ENCODE peak calls at places on chromosomes 5 and 9, in eight cellular contexts. P, V, X, F, E, A, O and D are unnamed samples.
A peak's percentile ranks its signal among the peaks of the same experiment; 100 is the strongest.

GRCh38 chr5:154308457-154309360 is 118.2 kb downstream of the GALNT10 start:
- DNase-seq in P (no peak), V (no peak), X (no peak), F (no peak), E (no peak), A (no peak), O (no peak), D (no peak)

GRCh38 chr5:151180291-151180690 is 22.7 kb upstream of the ANXA6 start:
- DNase-seq in P (no peak), V (no peak), X (peak; percentile 40), F (no peak), E (no peak), A (no peak), O (no peak), D (no peak)

GRCh38 chr5:14341571-14342225 is 198.6 kb downstream of the TRIO start:
- DNase-seq in P (no peak), V (no peak), X (no peak), F (no peak), E (no peak), A (no peak), O (no peak), D (no peak)

GRCh38 chr5:178113141-178113787 is at the start of gene N4BP3:
- DNase-seq in P (no peak), V (peak; percentile 94), X (peak; percentile 92), F (peak; percentile 92), E (peak; percentile 96), A (peak; percentile 83), O (no peak), D (peak; percentile 58)

GRCh38 chr9:98134702-98135557 is 15.9 kb upstream of the TRIM14 start:
- DNase-seq in P (no peak), V (no peak), X (no peak), F (no peak), E (no peak), A (no peak), O (no peak), D (no peak)

GRCh38 chr5:137696481-137696880 is 39.4 kb downstream of the KLHL3 start:
- DNase-seq in P (no peak), V (no peak), X (no peak), F (no peak), E (no peak), A (no peak), O (no peak), D (no peak)

GRCh38 chr5:132877938-132878337 is 4.5 kb downstream of the LEAP2 start:
- DNase-seq in P (no peak), V (no peak), X (no peak), F (no peak), E (no peak), A (peak; percentile 40), O (no peak), D (peak; percentile 65)

GRCh38 chr5:57836921-57837320 is 354.3 kb upstream of the ACTBL2 start:
- DNase-seq in P (no peak), V (no peak), X (no peak), F (no peak), E (no peak), A (no peak), O (no peak), D (no peak)

GRCh38 chr9:99030610-99031009 is 74.3 kb upstream of the TGFBR1 start:
- DNase-seq in P (no peak), V (no peak), X (no peak), F (no peak), E (no peak), A (no peak), O (no peak), D (no peak)

GRCh38 chr5:11363779-11364178 is 540.5 kb downstream of the CTNND2 start:
- DNase-seq in P (no peak), V (no peak), X (no peak), F (no peak), E (no peak), A (no peak), O (no peak), D (no peak)

GRCh38 chr9:17004500-17004899 is 130.3 kb upstream of the CNTLN start:
- DNase-seq in P (no peak), V (no peak), X (no peak), F (no peak), E (no peak), A (no peak), O (no peak), D (no peak)

GRCh38 chr9:81141952-81142351 is 547.4 kb downstream of the TLE1 start:
- DNase-seq in P (no peak), V (no peak), X (no peak), F (no peak), E (no peak), A (no peak), O (no peak), D (no peak)

GRCh38 chr5:25554077-25554476 is 909.3 kb upstream of the CDH10 start:
- DNase-seq in P (no peak), V (no peak), X (no peak), F (no peak), E (no peak), A (no peak), O (no peak), D (no peak)

GRCh38 chr9:38039090-38039906 is 29.7 kb downstream of the SHB start:
- DNase-seq in P (no peak), V (no peak), X (no peak), F (no peak), E (peak; percentile 64), A (no peak), O (no peak), D (peak; percentile 82)

GRCh38 chr5:132510076-132510475 is 19.5 kb upstream of the IRF1 start:
- DNase-seq in P (no peak), V (no peak), X (no peak), F (no peak), E (no peak), A (no peak), O (no peak), D (no peak)

GRCh38 chr5:142915840-142916424 is 145.8 kb downstream of the ARHGAP26 start:
- DNase-seq in P (no peak), V (peak; percentile 18), X (no peak), F (no peak), E (peak; percentile 41), A (peak; percentile 39), O (no peak), D (no peak)

GRCh38 chr9:107439991-107440456 is 49.5 kb downstream of the KLF4 start:
- DNase-seq in P (no peak), V (no peak), X (no peak), F (no peak), E (no peak), A (no peak), O (no peak), D (no peak)

DNA sequence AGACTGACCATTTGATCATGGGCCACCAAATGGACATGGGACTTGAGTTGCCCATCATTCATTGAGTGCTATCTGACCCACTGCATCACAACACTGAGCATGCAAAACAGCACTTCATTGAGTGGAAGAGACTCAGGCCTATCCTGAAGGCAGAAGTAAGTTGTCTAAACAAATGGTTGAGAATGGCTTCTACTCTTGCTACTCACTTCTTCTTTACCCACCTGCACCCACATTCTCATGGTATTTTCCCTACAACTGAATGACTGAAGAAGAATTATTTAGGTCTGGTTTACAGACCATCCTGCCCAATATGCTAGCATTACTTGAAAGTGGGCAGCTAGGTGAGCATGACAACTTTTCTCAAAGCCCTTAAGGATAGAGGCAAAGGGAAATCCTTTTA is 41.0 kb upstream of the PIP5K1B start:
- DNase-seq in P (no peak), V (no peak), X (no peak), F (no peak), E (no peak), A (no peak), O (no peak), D (no peak)
- TF ChIP-seq POLR2A in P (no peak), V (no peak), X (no peak), F (no peak), E (no peak), A (no peak), O (no peak), D (no peak)

GRCh38 chr9:136247947-136248637 is 2.5 kb upstream of the QSOX2 start:
- DNase-seq in P (no peak), V (no peak), X (no peak), F (no peak), E (no peak), A (no peak), O (no peak), D (no peak)

GRCh38 chr9:136248951-136249880 is 3.6 kb upstream of the QSOX2 start:
- DNase-seq in P (no peak), V (no peak), X (no peak), F (no peak), E (no peak), A (no peak), O (no peak), D (no peak)

GRCh38 chr9:136250676-136251075 is 5.1 kb upstream of the QSOX2 start:
- DNase-seq in P (no peak), V (no peak), X (no peak), F (no peak), E (no peak), A (no peak), O (no peak), D (no peak)

GRCh38 chr9:136251264-136252115 is 5.9 kb upstream of the QSOX2 start:
- DNase-seq in P (no peak), V (no peak), X (no peak), F (no peak), E (no peak), A (no peak), O (no peak), D (no peak)

GRCh38 chr9:136249881-136250559 is 4.4 kb upstream of the QSOX2 start:
- DNase-seq in P (no peak), V (no peak), X (no peak), F (no peak), E (no peak), A (no peak), O (no peak), D (no peak)
- TF ChIP-seq POLR2A in P (no peak), V (no peak), X (no peak), F (no peak), E (no peak), A (no peak), O (no peak), D (no peak)

GRCh38 chr5:141476132-141476909 is 555 bp downstream of the PCDHGC3 start:
- DNase-seq in P (peak; percentile 74), V (no peak), X (peak; percentile 93), F (no peak), E (no peak), A (peak; percentile 55), O (peak; percentile 50), D (no peak)
- TF ChIP-seq POLR2A in P (no peak), V (no peak), X (no peak), F (no peak), E (no peak), A (no peak), O (peak; percentile 7), D (no peak)

DNA sequence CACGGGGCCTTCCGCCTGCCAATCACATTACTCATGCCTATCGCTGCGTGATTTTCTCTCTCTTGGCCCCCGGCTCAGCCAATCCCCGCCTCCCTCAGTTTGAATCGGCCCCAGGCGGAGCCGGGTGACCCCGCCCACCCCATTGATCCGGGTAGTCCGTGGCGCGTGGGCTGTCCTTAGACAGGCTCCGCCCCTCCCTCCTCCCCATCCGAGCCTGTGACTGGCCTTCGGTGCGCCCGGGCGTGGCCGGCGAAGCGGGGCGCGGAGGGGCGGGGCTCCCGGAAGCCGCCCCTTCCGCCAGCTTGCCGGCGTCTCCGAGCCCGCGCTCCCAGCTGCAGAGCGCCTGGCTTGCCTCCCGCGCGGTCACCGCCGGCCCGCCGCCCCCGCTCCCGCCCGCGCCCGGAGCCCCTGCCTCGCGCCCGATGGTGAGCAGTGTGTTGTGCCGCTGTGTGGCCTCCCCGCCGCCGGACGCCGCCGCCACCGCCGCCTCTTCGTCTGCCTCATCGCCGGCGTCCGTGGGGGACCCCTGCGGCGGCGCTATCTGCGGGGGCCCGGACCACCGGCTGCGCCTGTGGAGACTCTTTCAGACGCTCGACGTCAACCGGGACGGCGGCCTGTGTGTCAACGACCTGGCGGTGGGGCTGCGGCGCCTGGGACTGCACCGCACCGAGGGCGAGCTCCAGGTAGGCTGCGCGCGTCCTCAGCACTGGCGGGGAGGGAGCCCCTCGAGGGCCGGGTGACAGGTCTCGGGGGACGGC is at the start of gene SLC25A25:
- DNase-seq in P (peak; percentile 100), V (peak; percentile 90), X (peak; percentile 100), F (peak; percentile 100), E (peak; percentile 99), A (peak; percentile 100), O (peak; percentile 99), D (peak; percentile 100)
- TF ChIP-seq POLR2A in P (peak; percentile 84), V (no peak), X (peak; percentile 45), F (no peak), E (no peak), A (no peak), O (peak; percentile 92), D (peak; percentile 69)